ENCODE peak calls at places on chromosomes 5 and 9, in five cellular contexts. X is left colon, K is K562, N is HEK293T, F is erythroblast. B is an unnamed sample.

GRCh38 chr5:177276886-177277285 is 26.6 kb downstream of the RAB24 start:
- DNase-seq in K (no peak), N (no peak), X (no peak), F (no peak), B (no peak)

GRCh38 chr5:7393921-7394799 is 1.8 kb upstream of the ADCY2 start:
- DNase-seq in X (no peak), N (no peak), K (no peak), F (no peak), B (no peak)

GRCh38 chr9:3746296-3747275 is 220.8 kb upstream of the RFX3 start:
- DNase-seq in X (no peak), N (no peak), K (no peak), F (no peak), B (peak; percentile 74)

GRCh38 chr5:160685695-160686094 is 166.3 kb downstream of the ATP10B start:
- DNase-seq in F (peak; percentile 4), N (no peak), X (no peak), K (peak; percentile 2), B (no peak)

GRCh38 chr5:61416010-61416409 is 84.0 kb downstream of the ZSWIM6 start:
- DNase-seq in N (no peak), K (no peak), X (no peak), F (no peak), B (peak; percentile 11)

GRCh38 chr9:135677641-135678168 is 14.6 kb downstream of the LCN9 start:
- DNase-seq in K (no peak), F (no peak), N (no peak), X (no peak), B (no peak)

GRCh38 chr5:119515192-119515591 is 62.9 kb downstream of the HSD17B4 start:
- DNase-seq in N (no peak), F (no peak), K (no peak), X (no peak), B (peak; percentile 65)

GRCh38 chr9:110213413-110214044 is 5.6 kb upstream of the C9orf152 start:
- DNase-seq in N (no peak), K (no peak), F (no peak), X (no peak), B (no peak)

GRCh38 chr5:124755565-124755964 is 9.1 kb upstream of the ZNF608 start:
- DNase-seq in F (no peak), N (peak; percentile 75), K (peak; percentile 24), X (no peak), B (no peak)

GRCh38 chr5:150573867-150574817 is 66.2 kb downstream of the NDST1 start:
- DNase-seq in N (peak; percentile 28), X (no peak), K (peak; percentile 20), F (no peak), B (no peak)

GRCh38 chr9:93575706-93576295 is 583 bp upstream of the PHF2 start:
- DNase-seq in F (peak; percentile 85), N (peak; percentile 33), K (peak; percentile 67), X (peak; percentile 70), B (peak; percentile 35)

GRCh38 chr5:16936150-16937022 is at the start of gene MYO10:
- DNase-seq in N (peak; percentile 90), X (peak; percentile 86), K (peak; percentile 35), F (peak; percentile 87), B (peak; percentile 90)

GRCh38 chr5:178357678-178358077 is 125.1 kb upstream of the PHYKPL start:
- DNase-seq in X (no peak), F (no peak), K (no peak), N (no peak), B (no peak)

GRCh38 chr5:159527546-159527945 is 197.3 kb upstream of the IL12B start:
- DNase-seq in X (no peak), F (no peak), N (no peak), K (no peak), B (no peak)

GRCh38 chr5:97194366-97194765 is 11.3 kb upstream of the RIOK2 start:
- DNase-seq in N (no peak), K (no peak), X (no peak), F (no peak), B (no peak)

GRCh38 chr9:69411931-69412740 is 87.1 kb downstream of the ENTREP1 start:
- DNase-seq in N (no peak), K (no peak), F (no peak), X (no peak), B (no peak)

GRCh38 chr5:14038341-14038959 is 94.0 kb upstream of the DNAH5 start:
- DNase-seq in F (no peak), X (no peak), N (no peak), K (peak; percentile 6), B (peak; percentile 62)

GRCh38 chr9:37943329-37944265 is 39.7 kb upstream of the SLC25A51 start:
- DNase-seq in F (no peak), K (no peak), X (no peak), N (no peak), B (peak; percentile 91)

GRCh38 chr9:130994135-130994534 is 14.8 kb upstream of the LAMC3 start:
- DNase-seq in F (no peak), X (no peak), K (no peak), N (no peak), B (no peak)

GRCh38 chr5:1651971-1652872 is 128.5 kb upstream of the LPCAT1 start:
- DNase-seq in N (no peak), K (no peak), X (no peak), F (no peak), B (no peak)

GRCh38 chr9:21709464-21710058 is 92.9 kb upstream of the MTAP start:
- DNase-seq in N (peak; percentile 62), X (peak; percentile 63), F (peak; percentile 65), K (no peak), B (peak; percentile 66)

GRCh38 chr5:76542887-76543690 is 80.1 kb downstream of the F2RL2 start:
- DNase-seq in F (peak; percentile 81), N (peak; percentile 39), X (no peak), K (peak; percentile 73), B (peak; percentile 14)

GRCh38 chr5:35198681-35199080 is 31.6 kb downstream of the PRLR start:
- DNase-seq in F (no peak), X (no peak), K (no peak), N (no peak), B (peak; percentile 56)

GRCh38 chr5:74953961-74954720 is 88.0 kb upstream of the FAM169A start:
- DNase-seq in N (no peak), K (no peak), F (no peak), X (no peak), B (no peak)

GRCh38 chr9:22208846-22209585 is 199.9 kb upstream of the CDKN2B start:
- DNase-seq in X (no peak), K (no peak), F (peak; percentile 55), N (no peak), B (no peak)

GRCh38 chr9:112299514-112299913 is 33.9 kb downstream of the PTBP3 start:
- DNase-seq in K (no peak), N (no peak), F (no peak), X (no peak), B (peak; percentile 71)

GRCh38 chr9:96616817-96617438 is 2.7 kb downstream of the CDC14B start:
- DNase-seq in F (no peak), X (no peak), K (no peak), N (no peak), B (no peak)

GRCh38 chr5:163565931-163566608 is 60.7 kb downstream of the MAT2B start:
- DNase-seq in X (peak; percentile 25), F (no peak), K (no peak), N (no peak), B (peak; percentile 34)

GRCh38 chr5:58940446-58940845 is 357.6 kb downstream of the RAB3C start:
- DNase-seq in N (no peak), K (peak; percentile 12), X (no peak), F (no peak), B (no peak)

GRCh38 chr9:3337515-3337914 is 188.3 kb downstream of the RFX3 start:
- DNase-seq in N (no peak), X (no peak), F (no peak), K (peak; percentile 5), B (peak; percentile 89)

GRCh38 chr9:83154087-83154736 is 91.3 kb upstream of the RASEF start:
- DNase-seq in X (no peak), F (no peak), N (no peak), K (no peak), B (no peak)

GRCh38 chr5:180179399-180180197 is 29.4 kb downstream of the RASGEF1C start:
- DNase-seq in X (no peak), F (no peak), N (no peak), K (no peak), B (no peak)

GRCh38 chr9:95409650-95410426 is 92.3 kb upstream of the FANCC start:
- DNase-seq in N (no peak), K (peak; percentile 22), X (no peak), F (no peak), B (peak; percentile 92)

GRCh38 chr5:154538492-154538891 is 60.5 kb upstream of the HAND1 start:
- DNase-seq in F (no peak), X (no peak), K (no peak), N (no peak), B (no peak)

GRCh38 chr5:54547711-54548250 is 30.2 kb downstream of the SNX18 start:
- DNase-seq in N (no peak), K (no peak), F (peak; percentile 18), X (peak; percentile 26), B (no peak)

GRCh38 chr5:161546463-161547301 is at the start of gene GABRB2:
- DNase-seq in K (peak; percentile 16), X (peak; percentile 66), N (peak; percentile 31), F (peak; percentile 3), B (peak; percentile 80)

GRCh38 chr5:158849219-158849791 is 250.4 kb downstream of the EBF1 start:
- DNase-seq in N (no peak), K (no peak), X (no peak), F (no peak), B (no peak)

GRCh38 chr9:72396247-72397091 is 31.5 kb upstream of the ZFAND5 start:
- DNase-seq in F (peak; percentile 46), X (no peak), N (no peak), K (no peak), B (no peak)

GRCh38 chr5:33174376-33174775 is 266.4 kb upstream of the TARS1 start:
- DNase-seq in X (no peak), N (no peak), K (no peak), F (no peak), B (no peak)

GRCh38 chr5:68027519-68027918 is 188.0 kb upstream of the PIK3R1 start:
- DNase-seq in F (no peak), X (no peak), N (no peak), K (no peak), B (peak; percentile 80)